ENCODE peak calls at places on chromosomes 1 and 21, in nine cellular contexts. G is adrenal gland; Z is omental fat pad; W is kidney epithelial cell; T is A549; S is Calu3; A is HFF-Myc; R is WTC11; H is CD8-positive, alpha-beta T cell. K is an unnamed sample.

GRCh38 chr1:205247130-205247921 is 19.6 kb downstream of the TMCC2 start:
- DNase-seq in G (no peak), Z (no peak), W (no peak), T (no peak), S (no peak), A (no peak), R (no peak), H (no peak), K (no peak)

GRCh38 chr1:44619261-44619900 is 54.9 kb downstream of the TMEM53 start:
- DNase-seq in G (no peak), Z (no peak), W (peak; percentile 70), T (no peak), S (no peak), A (peak; percentile 80), R (no peak), H (no peak), K (no peak)

GRCh38 chr21:42398414-42399030 is 2.7 kb upstream of the TMPRSS3 start:
- DNase-seq in G (no peak), Z (no peak), W (no peak), T (no peak), S (no peak), A (no peak), R (no peak), H (no peak), K (no peak)

GRCh38 chr1:157084720-157085119 is 14.9 kb downstream of the ETV3L start:
- DNase-seq in G (no peak), Z (no peak), W (no peak), T (no peak), S (no peak), A (no peak), R (no peak), H (no peak), K (no peak)

GRCh38 chr1:39842726-39843305 is 40.5 kb downstream of the TRIT1 start:
- DNase-seq in G (no peak), Z (no peak), W (no peak), T (no peak), S (no peak), A (no peak), R (no peak), H (no peak), K (no peak)

GRCh38 chr1:210978316-210978993 is 155.5 kb downstream of the KCNH1 start:
- DNase-seq in G (no peak), Z (no peak), W (peak; percentile 76), T (no peak), S (peak; percentile 13), A (no peak), R (no peak), H (no peak), K (no peak)

GRCh38 chr1:14120895-14121294 is 420.9 kb downstream of the PRDM2 start:
- DNase-seq in G (no peak), Z (no peak), W (no peak), T (no peak), S (no peak), A (no peak), R (no peak), H (no peak), K (no peak)

GRCh38 chr1:193926956-193927355 is 740.5 kb upstream of the B3GALT2 start:
- DNase-seq in G (no peak), Z (no peak), W (no peak), T (no peak), S (no peak), A (no peak), R (no peak), H (no peak), K (no peak)

GRCh38 chr21:44918581-44919033 is 2.1 kb downstream of the ITGB2 start:
- DNase-seq in G (no peak), Z (no peak), W (no peak), T (no peak), S (no peak), A (no peak), R (no peak), H (no peak), K (no peak)

GRCh38 chr1:184970691-184971161 is 3.6 kb downstream of the NIBAN1 start:
- DNase-seq in G (no peak), Z (no peak), W (no peak), T (no peak), S (no peak), A (no peak), R (no peak), H (no peak), K (no peak)

GRCh38 chr1:180652791-180653190 is 21.0 kb downstream of the XPR1 start:
- DNase-seq in G (no peak), Z (no peak), W (no peak), T (no peak), S (no peak), A (no peak), R (no peak), H (no peak), K (no peak)

GRCh38 chr1:27138368-27138767 is 16.6 kb downstream of the SLC9A1 start:
- DNase-seq in G (no peak), Z (no peak), W (no peak), T (no peak), S (no peak), A (no peak), R (no peak), H (no peak), K (no peak)

GRCh38 chr1:21320410-21321107 is 30.3 kb upstream of the ECE1 start:
- DNase-seq in G (peak; percentile 65), Z (no peak), W (no peak), T (no peak), S (no peak), A (no peak), R (no peak), H (no peak), K (no peak)

GRCh38 chr1:17191990-17192242 is 13.0 kb upstream of the PADI1 start:
- DNase-seq in G (no peak), Z (no peak), W (no peak), T (no peak), S (no peak), A (no peak), R (no peak), H (no peak), K (no peak)

GRCh38 chr1:186167096-186167668 is 207.9 kb downstream of the TPR start:
- DNase-seq in G (no peak), Z (no peak), W (no peak), T (no peak), S (no peak), A (no peak), R (no peak), H (no peak), K (no peak)

GRCh38 chr1:44740179-44740617 is 561 bp downstream of the KIF2C start:
- DNase-seq in G (no peak), Z (no peak), W (no peak), T (no peak), S (no peak), A (no peak), R (no peak), H (no peak), K (no peak)

GRCh38 chr1:150979723-150980056 is 2.4 kb upstream of the ANXA9 start:
- DNase-seq in G (no peak), Z (no peak), W (no peak), T (no peak), S (no peak), A (no peak), R (no peak), H (no peak), K (no peak)
- TF ChIP-seq CTCF in G (no peak), Z (no peak), W (no peak), T (no peak), S (no peak), A (no peak), R (no peak), H (peak; percentile 65), K (peak; percentile 4)

DNA sequence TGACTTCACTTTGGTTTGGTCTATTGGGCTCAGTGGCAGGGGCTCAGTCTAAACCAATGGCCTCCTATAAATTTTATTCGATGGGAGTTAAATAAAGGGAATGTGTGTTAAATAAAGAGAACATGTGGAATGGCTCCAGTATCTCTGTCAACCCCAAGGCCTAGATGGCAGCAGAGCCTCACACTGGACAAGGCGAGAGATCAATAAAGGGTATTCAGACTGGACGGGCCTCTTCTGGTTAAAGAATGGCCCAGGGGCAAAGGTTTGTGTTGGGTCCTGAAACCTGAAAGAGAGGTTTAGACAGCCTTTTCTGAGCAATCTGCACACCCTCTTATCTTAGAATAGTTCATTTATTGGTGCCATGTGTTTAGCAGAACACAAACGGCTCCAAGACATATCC is 34.7 kb downstream of the SH3BP5L start:
- DNase-seq in G (no peak), Z (no peak), W (no peak), T (no peak), S (no peak), A (no peak), R (no peak), H (no peak), K (no peak)
- TF ChIP-seq CTCF in G (no peak), Z (no peak), W (no peak), T (no peak), S (no peak), A (no peak), R (no peak), H (no peak), K (no peak)

DNA sequence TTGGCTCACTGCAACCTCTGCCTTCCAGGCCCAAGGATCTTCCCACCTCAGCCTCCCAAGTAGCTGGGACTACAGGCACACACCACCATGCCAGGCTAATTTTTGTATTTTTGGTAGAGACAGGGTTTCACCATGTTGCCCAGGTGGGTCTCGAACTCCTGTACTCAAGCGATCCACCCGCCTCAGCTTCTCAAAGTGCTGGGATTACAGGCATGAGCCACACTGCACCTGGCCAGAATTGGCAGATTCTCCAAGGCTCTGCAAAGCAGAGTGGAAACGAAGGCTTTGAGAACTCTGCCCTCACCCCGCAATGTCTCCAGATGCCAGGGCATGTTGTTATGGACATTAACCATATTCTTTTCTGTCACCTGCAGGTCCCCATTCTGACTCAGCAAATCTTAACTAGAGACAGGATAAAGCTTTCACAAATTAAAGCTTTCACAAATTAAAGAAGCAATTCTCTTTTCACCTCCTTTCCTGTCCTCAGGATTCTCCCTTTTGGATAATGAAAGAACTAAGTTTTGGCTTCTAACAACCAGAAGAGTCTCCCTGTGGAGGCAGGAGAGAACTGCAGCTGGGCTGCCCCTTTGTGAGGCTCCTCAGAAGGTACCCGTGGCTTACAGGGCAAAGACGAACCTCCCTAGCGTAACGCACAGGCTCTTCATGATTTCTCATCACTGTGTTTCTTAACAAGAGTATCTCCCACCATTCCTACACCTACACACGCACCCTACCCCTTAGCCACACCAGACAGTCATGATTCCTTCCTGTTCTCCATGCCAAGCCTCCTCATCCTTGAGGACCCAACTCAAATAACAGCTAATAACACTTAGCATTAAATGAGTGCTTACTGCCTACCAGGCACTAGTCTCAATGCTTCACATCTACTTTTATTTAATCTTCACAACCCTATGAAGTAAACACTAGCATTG is 29.8 kb downstream of the GPA33 start:
- DNase-seq in G (no peak), Z (no peak), W (no peak), T (no peak), S (no peak), A (no peak), R (no peak), H (no peak), K (no peak)
- TF ChIP-seq CTCF in G (no peak), Z (no peak), W (peak; percentile 17), T (no peak), S (peak; percentile 17), A (peak; percentile 5), R (no peak), H (no peak), K (no peak)

DNA sequence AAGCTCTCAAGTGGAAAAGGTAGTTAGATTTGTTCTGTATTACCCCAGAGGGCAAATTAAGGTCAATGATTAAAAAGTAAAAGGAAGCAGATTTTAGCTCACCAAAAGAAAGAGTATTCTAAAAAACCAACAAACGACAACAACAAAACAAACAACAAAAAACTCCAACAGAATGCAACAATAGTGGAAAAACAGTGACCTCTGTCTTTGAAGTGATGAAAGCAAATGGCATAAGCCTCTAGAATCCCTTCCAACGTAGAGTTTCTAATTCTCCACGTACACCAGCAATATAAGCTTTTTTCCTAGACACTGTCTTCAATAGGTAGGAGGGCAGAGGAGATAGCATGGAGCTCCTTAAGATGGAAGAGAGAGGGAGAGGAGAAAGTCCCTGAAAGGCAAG is 359.1 kb downstream of the TTLL7 start:
- DNase-seq in G (no peak), Z (no peak), W (no peak), T (no peak), S (no peak), A (no peak), R (no peak), H (no peak), K (no peak)
- TF ChIP-seq CTCF in G (no peak), Z (no peak), W (no peak), T (no peak), S (no peak), A (no peak), R (no peak), H (no peak), K (no peak)

K was measured in activated B cell treated with CpG ODN at 0.5 μM for 24 hours.